ENCODE peak calls at places on chromosomes 11 and 22, in four cellular contexts. O is tibial artery, X is cardiac muscle cell, C is mammary epithelial cell. K is an unnamed sample.

GRCh38 chr11:66986178-66986545 is 11.1 kb downstream of the C11orf86 start:
- DNase-seq in C (peak; percentile 25), O (no peak), X (no peak), K (no peak)

GRCh38 chr11:88455974-88456373 is 118.4 kb upstream of the CTSC start:
- DNase-seq in C (no peak), X (no peak), O (no peak), K (no peak)

GRCh38 chr11:121367434-121367833 is 74.9 kb downstream of the SC5D start:
- DNase-seq in X (peak; percentile 12), O (no peak), C (peak; percentile 4), K (no peak)

GRCh38 chr11:64766881-64767280 is 7.1 kb upstream of the PYGM start:
- DNase-seq in X (no peak), C (no peak), O (peak; percentile 16), K (no peak)

GRCh38 chr11:70503878-70504240 is 105.5 kb downstream of the CTTN start:
- DNase-seq in X (no peak), C (no peak), O (no peak), K (no peak)

GRCh38 chr22:45042263-45042662 is 32.5 kb upstream of the PHF21B start:
- DNase-seq in X (no peak), C (no peak), O (no peak), K (no peak)

GRCh38 chr11:26649884-26650283 is 72.0 kb downstream of the SLC5A12 start:
- DNase-seq in O (peak; percentile 34), C (peak; percentile 58), X (peak; percentile 71), K (no peak)

GRCh38 chr11:122732342-122733300 is 77.1 kb downstream of the UBASH3B start:
- DNase-seq in O (no peak), X (no peak), C (no peak), K (no peak)

GRCh38 chr22:50674606-50675552 is 2.3 kb downstream of the SHANK3 start:
- DNase-seq in C (peak; percentile 82), O (no peak), X (peak; percentile 73), K (peak; percentile 49)

GRCh38 chr11:62974848-62975522 is 9.8 kb downstream of the SLC22A6 start:
- DNase-seq in X (peak; percentile 88), C (no peak), O (no peak), K (no peak)

GRCh38 chr11:58505849-58506248 is 2.1 kb downstream of the OR5B21 start:
- DNase-seq in X (no peak), O (no peak), C (no peak), K (no peak)

GRCh38 chr11:91804057-91804456 is 420.6 kb upstream of the FAT3 start:
- DNase-seq in X (no peak), O (no peak), C (no peak), K (no peak)

GRCh38 chr11:76400967-76401366 is 19.8 kb downstream of the GVQW3 start:
- DNase-seq in X (no peak), O (no peak), C (no peak), K (no peak)

GRCh38 chr11:92845390-92846185 is 123.9 kb upstream of the MTNR1B start:
- DNase-seq in C (peak; percentile 64), O (no peak), X (no peak), K (no peak)

GRCh38 chr22:33018232-33018864 is 39.8 kb downstream of the SYN3 start:
- DNase-seq in X (peak; percentile 66), C (no peak), O (peak; percentile 55), K (no peak)

GRCh38 chr11:15636520-15637065 is 521.9 kb downstream of the INSC start:
- DNase-seq in O (no peak), X (no peak), C (peak; percentile 8), K (no peak)

GRCh38 chr11:41786087-41786486 is 326.6 kb upstream of the LRRC4C start:
- DNase-seq in C (peak; percentile 30), O (no peak), X (no peak), K (no peak)

GRCh38 chr22:42951093-42951710 is 63.7 kb downstream of the PACSIN2 start:
- DNase-seq in C (no peak), X (no peak), O (no peak), K (no peak)

GRCh38 chr22:17366830-17367229 is 2.4 kb upstream of the CECR2 start:
- DNase-seq in C (no peak), O (no peak), X (peak; percentile 69), K (no peak)

GRCh38 chr11:94183886-94184264 is 55.2 kb downstream of the PANX1 start:
- DNase-seq in O (peak; percentile 31), C (peak; percentile 48), X (peak; percentile 63), K (peak; percentile 30)

GRCh38 chr11:45939836-45940235 is 17.4 kb downstream of the LARGE2 start:
- DNase-seq in O (no peak), X (no peak), C (no peak), K (no peak)

GRCh38 chr22:44648821-44649566 is 53.0 kb upstream of the PRR5 start:
- DNase-seq in O (peak; percentile 58), X (no peak), C (peak; percentile 12), K (peak; percentile 41)

GRCh38 chr11:76623884-76624419 is 46.6 kb downstream of the LRRC32 start:
- DNase-seq in O (no peak), X (peak; percentile 31), C (no peak), K (no peak)

GRCh38 chr22:48403521-48403921 is 1424.2 kb downstream of the BRD1 start:
- DNase-seq in X (no peak), C (no peak), O (no peak), K (no peak)

GRCh38 chr11:69465236-69466000 is 16.0 kb upstream of the LINC01488 start:
- DNase-seq in O (no peak), C (peak; percentile 52), X (no peak), K (no peak)

GRCh38 chr11:71430166-71430565 is 18.0 kb downstream of the DHCR7 start:
- DNase-seq in X (no peak), O (no peak), C (no peak), K (no peak)

GRCh38 chr22:44706488-44706887 is 4.5 kb downstream of the PRR5 start:
- DNase-seq in C (no peak), O (no peak), X (no peak), K (no peak)

GRCh38 chr11:83715927-83716525 is 429.9 kb upstream of the CCDC90B start:
- DNase-seq in X (no peak), O (no peak), C (no peak), K (no peak)

GRCh38 chr11:116114198-116114651 is 610.0 kb upstream of the CADM1 start:
- DNase-seq in X (no peak), C (no peak), O (no peak), K (no peak)

GRCh38 chr11:107576497-107577086 is 11.1 kb upstream of the ALKBH8 start:
- DNase-seq in C (no peak), X (peak; percentile 52), O (peak; percentile 46), K (no peak)

GRCh38 chr11:118401880-118402590 is 629 bp downstream of the ATP5MG start:
- DNase-seq in O (no peak), C (peak; percentile 63), X (no peak), K (no peak)

GRCh38 chr11:122686106-122686505 is 30.6 kb downstream of the UBASH3B start:
- DNase-seq in C (no peak), X (peak; percentile 54), O (no peak), K (no peak)

GRCh38 chr11:109512680-109513079 is 90.7 kb downstream of the C11orf87 start:
- DNase-seq in X (no peak), C (no peak), O (no peak), K (no peak)

GRCh38 chr22:43643362-43643761 is 168.7 kb downstream of the EFCAB6 start:
- DNase-seq in X (no peak), O (no peak), C (no peak), K (no peak)

GRCh38 chr11:69655479-69656394 is 14.8 kb downstream of the CCND1 start:
- DNase-seq in C (no peak), X (no peak), O (no peak), K (no peak)

GRCh38 chr11:17432041-17432440 is 43.6 kb upstream of the KCNJ11 start:
- DNase-seq in O (no peak), X (no peak), C (no peak), K (no peak)

GRCh38 chr11:17428930-17429329 is 40.5 kb upstream of the KCNJ11 start:
- DNase-seq in C (no peak), X (no peak), O (no peak), K (no peak)

GRCh38 chr11:17431139-17431538 is 42.7 kb upstream of the KCNJ11 start:
- DNase-seq in C (no peak), O (no peak), X (no peak), K (no peak)

GRCh38 chr11:17428261-17428660 is 39.8 kb upstream of the KCNJ11 start:
- DNase-seq in O (no peak), C (no peak), X (no peak), K (no peak)

DNA sequence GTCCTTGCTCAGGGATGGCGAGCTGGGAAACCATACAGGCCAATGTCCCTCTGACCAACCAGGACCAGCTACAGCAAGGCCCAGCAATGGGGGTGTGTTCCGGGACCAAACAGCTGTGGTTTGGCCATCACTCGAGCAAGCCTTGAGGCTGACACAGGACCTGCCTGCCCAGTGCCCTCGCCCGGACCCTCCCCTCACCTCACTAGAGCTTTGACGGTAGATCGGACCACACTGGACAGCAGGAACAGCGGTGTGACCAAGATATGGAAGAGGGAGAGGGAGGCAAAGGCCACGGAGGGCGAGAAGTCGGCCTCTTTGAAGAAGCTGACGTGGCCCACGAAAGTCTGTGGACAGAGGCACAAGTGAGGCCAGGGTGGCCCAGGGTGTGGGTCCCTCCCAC is 42.2 kb upstream of the KCNJ11 start:
- DNase-seq in O (no peak), X (no peak), C (no peak), K (no peak)
- H3K27ac ChIP-seq in O (peak overlapping the region; percentile 36), X (no peak overlapping the region), C (no peak overlapping the region), K (no peak overlapping the region)

DNA sequence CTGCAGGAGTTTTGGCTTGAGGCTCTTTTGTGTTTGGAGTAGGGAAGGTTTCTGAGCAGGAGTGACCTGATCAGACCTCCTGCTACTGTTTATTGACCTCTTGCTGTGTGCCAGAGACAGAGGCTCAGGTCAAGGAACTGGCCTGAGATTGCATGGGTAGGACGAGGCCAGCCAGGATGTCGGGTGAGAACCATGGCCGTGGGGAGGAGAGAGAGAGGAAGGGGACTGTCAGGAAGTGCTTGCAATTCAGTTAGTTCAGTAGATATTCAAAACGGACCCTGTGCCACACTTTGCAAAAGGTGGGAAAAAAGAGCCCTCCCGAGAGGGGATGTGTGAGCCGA is 14.0 kb downstream of the TBC1D22A start:
- DNase-seq in O (no peak), C (no peak), X (no peak), K (no peak)
- H3K4me3 ChIP-seq in O (no peak overlapping the region), C (no peak overlapping the region), X (no peak overlapping the region), K (no peak overlapping the region)

DNA sequence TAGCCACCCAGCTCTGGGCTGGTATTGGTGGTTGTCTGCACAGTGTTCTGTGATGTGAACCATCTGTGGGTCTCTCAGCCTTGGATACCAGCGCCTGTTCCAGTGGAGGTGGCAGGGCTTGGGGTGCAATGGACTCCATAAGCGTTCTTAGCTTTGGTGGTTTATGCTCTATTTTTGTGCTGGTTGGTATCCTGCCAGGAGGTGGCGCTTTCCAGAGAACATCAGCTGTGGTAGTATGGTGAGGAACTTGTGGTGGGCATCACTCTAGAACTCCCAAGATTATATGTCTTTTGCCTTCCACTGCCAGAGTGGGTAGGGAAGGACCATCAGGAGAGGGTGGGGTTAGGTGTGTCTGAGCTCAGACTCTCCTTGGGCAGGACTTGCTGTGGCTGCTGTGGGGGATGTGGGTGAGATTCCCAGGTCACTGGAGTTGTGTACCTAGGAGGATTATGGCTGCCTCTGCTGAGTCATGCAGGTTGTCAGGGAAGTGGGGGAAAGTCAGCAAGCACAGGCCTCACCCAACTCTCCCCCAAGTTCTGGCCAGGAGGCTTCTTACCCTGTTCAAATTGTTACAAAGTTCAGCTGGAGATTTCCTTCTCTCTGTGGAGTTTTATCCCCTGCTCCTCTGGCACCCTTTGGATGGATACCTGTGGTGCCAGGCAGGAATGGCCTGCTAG is 47.2 kb downstream of the MRGPRX2 start:
- DNase-seq in X (no peak), C (peak; percentile 11), O (no peak), K (no peak)
- TF ChIP-seq CTCF in X (peak; percentile 6), C (no peak), O (no peak), K (peak; percentile 18)

GRCh38 chr22:35315855-35316745 is 16.4 kb downstream of the TOM1 start:
- DNase-seq in C (no peak), O (peak; percentile 10), X (no peak), K (no peak)
- H3K27ac ChIP-seq in C (no peak overlapping the region), O (peak overlapping the region; percentile 43), X (peak overlapping the region; percentile 40), K (no peak overlapping the region)